ENCODE peak calls at places on chromosome X, in five cellular contexts. One of them, this sample, is unnamed.
A peak's percentile ranks its signal among the peaks of the same experiment; 100 is the strongest.

GRCh38 chrX:105173071-105173470 is 47.4 kb downstream of the TEX13A start:
- DNase-seq in caudate nucleus: no peak
- DNase-seq in lower lobe of right lung: no peak
- DNase-seq in coronary artery: no peak
- DNase-seq in activated CD4-positive, alpha-beta T cell treated with anti-CD3 and anti-CD28 coated beads, Interleukin-2, amount 50 U/mL, for 48 hours: no peak
- DNase-seq in this sample: no peak

GRCh38 chrX:108590496-108590895 is 145.9 kb downstream of the IRS4 start:
- DNase-seq in caudate nucleus: no peak
- DNase-seq in lower lobe of right lung: no peak
- DNase-seq in coronary artery: no peak
- DNase-seq in activated CD4-positive, alpha-beta T cell treated with anti-CD3 and anti-CD28 coated beads, Interleukin-2, amount 50 U/mL, for 48 hours: no peak
- DNase-seq in this sample: no peak

GRCh38 chrX:13087322-13088154 is 43.1 kb upstream of the FAM9C start:
- DNase-seq in caudate nucleus: no peak
- DNase-seq in lower lobe of right lung: no peak
- DNase-seq in coronary artery: no peak
- DNase-seq in activated CD4-positive, alpha-beta T cell treated with anti-CD3 and anti-CD28 coated beads, Interleukin-2, amount 50 U/mL, for 48 hours: no peak
- DNase-seq in this sample: no peak

GRCh38 chrX:102085706-102086105 is 39.8 kb upstream of the TCEAL2 start:
- DNase-seq in caudate nucleus: no peak
- DNase-seq in lower lobe of right lung: no peak
- DNase-seq in coronary artery: no peak
- DNase-seq in activated CD4-positive, alpha-beta T cell treated with anti-CD3 and anti-CD28 coated beads, Interleukin-2, amount 50 U/mL, for 48 hours: no peak
- DNase-seq in this sample: no peak

GRCh38 chrX:126489141-126489540 is 63.5 kb downstream of the DCAF12L1 start:
- DNase-seq in caudate nucleus: no peak
- DNase-seq in lower lobe of right lung: no peak
- DNase-seq in coronary artery: no peak
- DNase-seq in activated CD4-positive, alpha-beta T cell treated with anti-CD3 and anti-CD28 coated beads, Interleukin-2, amount 50 U/mL, for 48 hours: no peak
- DNase-seq in this sample: no peak

GRCh38 chrX:134625315-134625718 is 33.0 kb downstream of the PLAC1 start:
- DNase-seq in caudate nucleus: no peak
- DNase-seq in lower lobe of right lung: no peak
- DNase-seq in coronary artery: no peak
- DNase-seq in activated CD4-positive, alpha-beta T cell treated with anti-CD3 and anti-CD28 coated beads, Interleukin-2, amount 50 U/mL, for 48 hours: peak; percentile 1
- DNase-seq in this sample: no peak

GRCh38 chrX:109847257-109848187 is 114.5 kb upstream of the ACSL4 start:
- DNase-seq in caudate nucleus: no peak
- DNase-seq in lower lobe of right lung: no peak
- DNase-seq in coronary artery: no peak
- DNase-seq in activated CD4-positive, alpha-beta T cell treated with anti-CD3 and anti-CD28 coated beads, Interleukin-2, amount 50 U/mL, for 48 hours: no peak
- DNase-seq in this sample: no peak

GRCh38 chrX:69028761-69029120 is 136.5 kb downstream of the PJA1 start:
- DNase-seq in caudate nucleus: no peak
- DNase-seq in lower lobe of right lung: no peak
- DNase-seq in coronary artery: no peak
- DNase-seq in activated CD4-positive, alpha-beta T cell treated with anti-CD3 and anti-CD28 coated beads, Interleukin-2, amount 50 U/mL, for 48 hours: no peak
- DNase-seq in this sample: no peak

GRCh38 chrX:67555578-67556203 is 11.9 kb downstream of the AR start:
- DNase-seq in caudate nucleus: no peak
- DNase-seq in lower lobe of right lung: peak; percentile 47
- DNase-seq in coronary artery: no peak
- DNase-seq in activated CD4-positive, alpha-beta T cell treated with anti-CD3 and anti-CD28 coated beads, Interleukin-2, amount 50 U/mL, for 48 hours: peak; percentile 1
- DNase-seq in this sample: no peak

GRCh38 chrX:150934453-150934852 is 36.0 kb upstream of the CD99L2 start:
- DNase-seq in caudate nucleus: no peak
- DNase-seq in lower lobe of right lung: no peak
- DNase-seq in coronary artery: no peak
- DNase-seq in activated CD4-positive, alpha-beta T cell treated with anti-CD3 and anti-CD28 coated beads, Interleukin-2, amount 50 U/mL, for 48 hours: no peak
- DNase-seq in this sample: no peak

GRCh38 chrX:136608295-136608933 is 39.5 kb upstream of the CD40LG start:
- DNase-seq in caudate nucleus: no peak
- DNase-seq in lower lobe of right lung: peak; percentile 46
- DNase-seq in coronary artery: no peak
- DNase-seq in activated CD4-positive, alpha-beta T cell treated with anti-CD3 and anti-CD28 coated beads, Interleukin-2, amount 50 U/mL, for 48 hours: peak; percentile 58
- DNase-seq in this sample: no peak

GRCh38 chrX:1581132-1581531 is 10.3 kb upstream of the AKAP17A start:
- DNase-seq in caudate nucleus: no peak
- DNase-seq in lower lobe of right lung: no peak
- DNase-seq in coronary artery: no peak
- DNase-seq in activated CD4-positive, alpha-beta T cell treated with anti-CD3 and anti-CD28 coated beads, Interleukin-2, amount 50 U/mL, for 48 hours: peak; percentile 85
- DNase-seq in this sample: no peak

GRCh38 chrX:130111220-130111934 is 1.1 kb upstream of the ELF4 start:
- DNase-seq in caudate nucleus: no peak
- DNase-seq in lower lobe of right lung: no peak
- DNase-seq in coronary artery: no peak
- DNase-seq in activated CD4-positive, alpha-beta T cell treated with anti-CD3 and anti-CD28 coated beads, Interleukin-2, amount 50 U/mL, for 48 hours: no peak
- DNase-seq in this sample: no peak

GRCh38 chrX:106726485-106727437 is at the start of gene RNF128:
- DNase-seq in caudate nucleus: no peak
- DNase-seq in lower lobe of right lung: peak; percentile 68
- DNase-seq in coronary artery: no peak
- DNase-seq in activated CD4-positive, alpha-beta T cell treated with anti-CD3 and anti-CD28 coated beads, Interleukin-2, amount 50 U/mL, for 48 hours: peak; percentile 25
- DNase-seq in this sample: peak; percentile 11

GRCh38 chrX:13078739-13079444 is 34.5 kb upstream of the FAM9C start:
- DNase-seq in caudate nucleus: no peak
- DNase-seq in lower lobe of right lung: no peak
- DNase-seq in coronary artery: peak; percentile 79
- DNase-seq in activated CD4-positive, alpha-beta T cell treated with anti-CD3 and anti-CD28 coated beads, Interleukin-2, amount 50 U/mL, for 48 hours: no peak
- DNase-seq in this sample: no peak

GRCh38 chrX:38514014-38514854 is 47.1 kb upstream of the TSPAN7 start:
- DNase-seq in caudate nucleus: no peak
- DNase-seq in lower lobe of right lung: no peak
- DNase-seq in coronary artery: no peak
- DNase-seq in activated CD4-positive, alpha-beta T cell treated with anti-CD3 and anti-CD28 coated beads, Interleukin-2, amount 50 U/mL, for 48 hours: no peak
- DNase-seq in this sample: no peak

GRCh38 chrX:135191838-135192237 is 20.6 kb upstream of the CT55 start:
- DNase-seq in caudate nucleus: no peak
- DNase-seq in lower lobe of right lung: no peak
- DNase-seq in coronary artery: no peak
- DNase-seq in activated CD4-positive, alpha-beta T cell treated with anti-CD3 and anti-CD28 coated beads, Interleukin-2, amount 50 U/mL, for 48 hours: no peak
- DNase-seq in this sample: no peak

GRCh38 chrX:125757794-125758564 is 408.1 kb downstream of the DCAF12L2 start:
- DNase-seq in caudate nucleus: no peak
- DNase-seq in lower lobe of right lung: no peak
- DNase-seq in coronary artery: no peak
- DNase-seq in activated CD4-positive, alpha-beta T cell treated with anti-CD3 and anti-CD28 coated beads, Interleukin-2, amount 50 U/mL, for 48 hours: no peak
- DNase-seq in this sample: no peak

GRCh38 chrX:136106920-136107534 is 40.3 kb upstream of the FHL1 start:
- DNase-seq in caudate nucleus: no peak
- DNase-seq in lower lobe of right lung: no peak
- DNase-seq in coronary artery: no peak
- DNase-seq in activated CD4-positive, alpha-beta T cell treated with anti-CD3 and anti-CD28 coated beads, Interleukin-2, amount 50 U/mL, for 48 hours: no peak
- DNase-seq in this sample: no peak

GRCh38 chrX:53678667-53679066 is 7.9 kb downstream of the HUWE1 start:
- DNase-seq in caudate nucleus: no peak
- DNase-seq in lower lobe of right lung: no peak
- DNase-seq in coronary artery: no peak
- DNase-seq in activated CD4-positive, alpha-beta T cell treated with anti-CD3 and anti-CD28 coated beads, Interleukin-2, amount 50 U/mL, for 48 hours: no peak
- DNase-seq in this sample: no peak

GRCh38 chrX:45689971-45690370 is 489.3 kb upstream of the DIPK2B start:
- DNase-seq in caudate nucleus: no peak
- DNase-seq in lower lobe of right lung: no peak
- DNase-seq in coronary artery: no peak
- DNase-seq in activated CD4-positive, alpha-beta T cell treated with anti-CD3 and anti-CD28 coated beads, Interleukin-2, amount 50 U/mL, for 48 hours: no peak
- DNase-seq in this sample: no peak

GRCh38 chrX:110462957-110463356 is 104.3 kb downstream of the RTL9 start:
- DNase-seq in caudate nucleus: no peak
- DNase-seq in lower lobe of right lung: no peak
- DNase-seq in coronary artery: no peak
- DNase-seq in activated CD4-positive, alpha-beta T cell treated with anti-CD3 and anti-CD28 coated beads, Interleukin-2, amount 50 U/mL, for 48 hours: no peak
- DNase-seq in this sample: no peak

GRCh38 chrX:14039344-14039743 is 9.7 kb upstream of the GEMIN8 start:
- DNase-seq in caudate nucleus: peak; percentile 0
- DNase-seq in lower lobe of right lung: no peak
- DNase-seq in coronary artery: no peak
- DNase-seq in activated CD4-positive, alpha-beta T cell treated with anti-CD3 and anti-CD28 coated beads, Interleukin-2, amount 50 U/mL, for 48 hours: peak; percentile 45
- DNase-seq in this sample: no peak

This sample was measured in anterior cingulate cortex.